ENCODE peak calls at places on chromosomes 12 and 14, in six cellular contexts. I, P, H, L, J and V are unnamed samples.

GRCh38 chr14:69263364-69263763 is 3.4 kb downstream of the GALNT16 start:
- DNase-seq in J (no peak), L (no peak), P (peak; percentile 44), I (no peak), H (no peak), V (no peak)

GRCh38 chr12:131101703-131102492 is 148.2 kb downstream of the ADGRD1 start:
- DNase-seq in J (no peak), P (no peak), H (no peak), L (no peak), I (no peak), V (no peak)

GRCh38 chr14:106802413-106803364 is 1276.3 kb downstream of the TMEM121 start:
- DNase-seq in I (no peak), H (no peak), P (no peak), J (no peak), L (no peak), V (no peak)

GRCh38 chr12:130438243-130438620 is 100.5 kb downstream of the PIWIL1 start:
- DNase-seq in H (no peak), J (no peak), I (no peak), L (no peak), P (no peak), V (no peak)

GRCh38 chr14:51604078-51604477 is 47.6 kb upstream of the FRMD6 start:
- DNase-seq in I (no peak), J (no peak), H (no peak), L (no peak), P (no peak), V (no peak)

GRCh38 chr14:67674139-67674479 is 323 bp downstream of the VTI1B start:
- DNase-seq in I (peak; percentile 30), P (peak; percentile 74), H (peak; percentile 60), J (peak; percentile 58), L (peak; percentile 50), V (peak; percentile 31)

GRCh38 chr14:74599201-74599809 is 12.7 kb downstream of the LTBP2 start:
- DNase-seq in I (no peak), H (no peak), J (no peak), L (no peak), P (peak; percentile 47), V (no peak)

GRCh38 chr12:122867701-122868461 is 28.0 kb downstream of the VPS37B start:
- DNase-seq in J (no peak), I (no peak), H (no peak), P (peak; percentile 79), L (no peak), V (no peak)

GRCh38 chr12:103877934-103878510 is 37.0 kb upstream of the NT5DC3 start:
- DNase-seq in P (no peak), H (peak; percentile 45), L (peak; percentile 50), I (peak; percentile 25), J (peak; percentile 18), V (peak; percentile 27)

GRCh38 chr14:99879401-99880295 is 86.4 kb downstream of the EML1 start:
- DNase-seq in I (no peak), H (no peak), J (no peak), L (no peak), P (no peak), V (no peak)

GRCh38 chr14:63342381-63342780 is 23.6 kb upstream of the GPHB5 start:
- DNase-seq in L (no peak), P (no peak), H (no peak), J (no peak), I (no peak), V (no peak)

GRCh38 chr12:119988440-119988787 is 622 bp upstream of the BICDL1 start:
- DNase-seq in I (no peak), H (no peak), J (no peak), P (no peak), L (no peak), V (no peak)

GRCh38 chr12:7667025-7667575 is 1.4 kb upstream of the APOBEC1 start:
- DNase-seq in H (no peak), P (no peak), I (no peak), L (no peak), J (no peak), V (no peak)

GRCh38 chr14:53791116-53791515 is 165.5 kb downstream of the BMP4 start:
- DNase-seq in L (no peak), P (no peak), H (no peak), I (no peak), J (no peak), V (no peak)

GRCh38 chr14:100304825-100305445 is 1.3 kb downstream of the SLC25A29 start:
- DNase-seq in L (no peak), H (no peak), I (no peak), J (no peak), P (peak; percentile 60), V (no peak)

GRCh38 chr12:113135178-113136127 is at the start of gene RASAL1:
- DNase-seq in L (peak; percentile 75), P (no peak), H (peak; percentile 66), I (peak; percentile 72), J (peak; percentile 71), V (peak; percentile 54)